ENCODE peak calls at places on chromosome X, in five cellular contexts. One of them, this sample, is unnamed.

GRCh38 chrX:68488657-68489056 is 10.2 kb upstream of the YIPF6 start:
- DNase-seq in lower lobe of right lung: no peak
- DNase-seq in IMR-90: no peak
- DNase-seq in adrenal gland: no peak
- DNase-seq in endodermal cell: no peak
- DNase-seq in this sample: no peak

GRCh38 chrX:153469811-153470410 is 465 bp downstream of the HAUS7 start:
- DNase-seq in adrenal gland: no peak
- DNase-seq in IMR-90: peak; percentile 8
- DNase-seq in lower lobe of right lung: no peak
- DNase-seq in endodermal cell: peak; percentile 73
- DNase-seq in this sample: peak; percentile 47

GRCh38 chrX:43958529-43958928 is 14.7 kb downstream of the NDP start:
- DNase-seq in endodermal cell: peak; percentile 63
- DNase-seq in lower lobe of right lung: no peak
- DNase-seq in IMR-90: peak; percentile 83
- DNase-seq in adrenal gland: peak; percentile 46
- DNase-seq in this sample: no peak

GRCh38 chrX:56882581-56882980 is 112.8 kb downstream of the SPIN3 start:
- DNase-seq in IMR-90: no peak
- DNase-seq in adrenal gland: no peak
- DNase-seq in lower lobe of right lung: no peak
- DNase-seq in endodermal cell: no peak
- DNase-seq in this sample: no peak

GRCh38 chrX:103533428-103534216 is 14.3 kb upstream of the RAB40A start:
- DNase-seq in IMR-90: peak; percentile 65
- DNase-seq in adrenal gland: peak; percentile 57
- DNase-seq in lower lobe of right lung: peak; percentile 65
- DNase-seq in endodermal cell: peak; percentile 94
- DNase-seq in this sample: peak; percentile 51

GRCh38 chrX:130111220-130111934 is 1.1 kb upstream of the ELF4 start:
- DNase-seq in IMR-90: no peak
- DNase-seq in lower lobe of right lung: no peak
- DNase-seq in adrenal gland: no peak
- DNase-seq in endodermal cell: no peak
- DNase-seq in this sample: no peak

GRCh38 chrX:99719140-99719539 is 690.9 kb downstream of the PCDH19 start:
- DNase-seq in lower lobe of right lung: no peak
- DNase-seq in IMR-90: no peak
- DNase-seq in adrenal gland: no peak
- DNase-seq in endodermal cell: peak; percentile 53
- DNase-seq in this sample: no peak

GRCh38 chrX:110032534-110033161 is 29.7 kb downstream of the TMEM164 start:
- DNase-seq in lower lobe of right lung: no peak
- DNase-seq in IMR-90: no peak
- DNase-seq in adrenal gland: no peak
- DNase-seq in endodermal cell: no peak
- DNase-seq in this sample: no peak

GRCh38 chrX:35726176-35726575 is 72.0 kb upstream of the MAGEB16 start:
- DNase-seq in adrenal gland: no peak
- DNase-seq in lower lobe of right lung: no peak
- DNase-seq in IMR-90: peak; percentile 3
- DNase-seq in endodermal cell: no peak
- DNase-seq in this sample: no peak

GRCh38 chrX:123083924-123084323 is 100.2 kb upstream of the GRIA3 start:
- DNase-seq in adrenal gland: no peak
- DNase-seq in lower lobe of right lung: no peak
- DNase-seq in IMR-90: no peak
- DNase-seq in endodermal cell: no peak
- DNase-seq in this sample: no peak

GRCh38 chrX:134774190-134775048 is 116.1 kb upstream of the PLAC1 start:
- DNase-seq in lower lobe of right lung: no peak
- DNase-seq in IMR-90: peak; percentile 11
- DNase-seq in endodermal cell: no peak
- DNase-seq in adrenal gland: no peak
- DNase-seq in this sample: no peak

GRCh38 chrX:17403231-17403691 is 28.3 kb downstream of the NHS start:
- DNase-seq in endodermal cell: no peak
- DNase-seq in lower lobe of right lung: no peak
- DNase-seq in IMR-90: no peak
- DNase-seq in adrenal gland: peak; percentile 20
- DNase-seq in this sample: no peak

GRCh38 chrX:67614414-67614813 is 70.6 kb downstream of the AR start:
- DNase-seq in IMR-90: peak; percentile 25
- DNase-seq in adrenal gland: no peak
- DNase-seq in endodermal cell: no peak
- DNase-seq in lower lobe of right lung: no peak
- DNase-seq in this sample: no peak

GRCh38 chrX:70445197-70445656 is 592 bp downstream of the DLG3 start:
- DNase-seq in adrenal gland: no peak
- DNase-seq in endodermal cell: no peak
- DNase-seq in IMR-90: no peak
- DNase-seq in lower lobe of right lung: no peak
- DNase-seq in this sample: no peak

GRCh38 chrX:10564484-10564883 is 55.9 kb downstream of the MID1 start:
- DNase-seq in lower lobe of right lung: no peak
- DNase-seq in adrenal gland: no peak
- DNase-seq in IMR-90: no peak
- DNase-seq in endodermal cell: no peak
- DNase-seq in this sample: no peak

GRCh38 chrX:130482871-130483270 is 81.1 kb downstream of the RBMX2 start:
- DNase-seq in endodermal cell: no peak
- DNase-seq in IMR-90: no peak
- DNase-seq in adrenal gland: no peak
- DNase-seq in lower lobe of right lung: no peak
- DNase-seq in this sample: no peak

GRCh38 chrX:110759785-110760184 is 35.8 kb downstream of the CHRDL1 start:
- DNase-seq in IMR-90: peak; percentile 58
- DNase-seq in endodermal cell: no peak
- DNase-seq in adrenal gland: no peak
- DNase-seq in lower lobe of right lung: no peak
- DNase-seq in this sample: no peak

GRCh38 chrX:109732319-109732779 is 708 bp downstream of the ACSL4 start:
- DNase-seq in adrenal gland: no peak
- DNase-seq in IMR-90: peak; percentile 59
- DNase-seq in lower lobe of right lung: no peak
- DNase-seq in endodermal cell: no peak
- DNase-seq in this sample: no peak

GRCh38 chrX:4240541-4241194 is 527.2 kb upstream of the PRKX start:
- DNase-seq in endodermal cell: no peak
- DNase-seq in adrenal gland: no peak
- DNase-seq in IMR-90: no peak
- DNase-seq in lower lobe of right lung: no peak
- DNase-seq in this sample: no peak

GRCh38 chrX:22818061-22818460 is 181.7 kb upstream of the DDX53 start:
- DNase-seq in adrenal gland: no peak
- DNase-seq in endodermal cell: no peak
- DNase-seq in lower lobe of right lung: no peak
- DNase-seq in IMR-90: no peak
- DNase-seq in this sample: no peak

GRCh38 chrX:147875866-147876596 is 35.7 kb upstream of the FMR1 start:
- DNase-seq in endodermal cell: no peak
- DNase-seq in IMR-90: no peak
- DNase-seq in lower lobe of right lung: no peak
- DNase-seq in adrenal gland: peak; percentile 18
- DNase-seq in this sample: no peak

GRCh38 chrX:55490121-55490520 is 473 bp upstream of the USP51 start:
- DNase-seq in lower lobe of right lung: no peak
- DNase-seq in IMR-90: no peak
- DNase-seq in endodermal cell: no peak
- DNase-seq in adrenal gland: no peak
- DNase-seq in this sample: no peak

GRCh38 chrX:55867254-55867653 is 149.7 kb downstream of the RRAGB start:
- DNase-seq in endodermal cell: no peak
- DNase-seq in adrenal gland: no peak
- DNase-seq in IMR-90: peak; percentile 2
- DNase-seq in lower lobe of right lung: no peak
- DNase-seq in this sample: no peak

GRCh38 chrX:78029663-78030062 is 60.2 kb upstream of the PGAM4 start:
- DNase-seq in lower lobe of right lung: no peak
- DNase-seq in endodermal cell: peak; percentile 58
- DNase-seq in adrenal gland: peak; percentile 17
- DNase-seq in IMR-90: peak; percentile 33
- DNase-seq in this sample: no peak

GRCh38 chrX:77527233-77528001 is 80.2 kb downstream of the FGF16 start:
- DNase-seq in endodermal cell: peak; percentile 64
- DNase-seq in adrenal gland: peak; percentile 47
- DNase-seq in lower lobe of right lung: no peak
- DNase-seq in IMR-90: no peak
- DNase-seq in this sample: no peak

GRCh38 chrX:16484338-16484737 is 165.6 kb upstream of the S100G start:
- DNase-seq in adrenal gland: peak; percentile 34
- DNase-seq in endodermal cell: no peak
- DNase-seq in IMR-90: peak; percentile 97
- DNase-seq in lower lobe of right lung: no peak
- DNase-seq in this sample: no peak

GRCh38 chrX:154775611-154776349 is 13.1 kb downstream of the DKC1 start:
- DNase-seq in lower lobe of right lung: no peak
- DNase-seq in adrenal gland: peak; percentile 25
- DNase-seq in endodermal cell: no peak
- DNase-seq in IMR-90: peak; percentile 45
- DNase-seq in this sample: no peak

GRCh38 chrX:52424658-52425057 is 55.8 kb downstream of the XAGE2 start:
- DNase-seq in adrenal gland: no peak
- DNase-seq in endodermal cell: no peak
- DNase-seq in lower lobe of right lung: no peak
- DNase-seq in IMR-90: peak; percentile 72
- DNase-seq in this sample: no peak

GRCh38 chrX:54012830-54013500 is 31.3 kb downstream of the PHF8 start:
- DNase-seq in adrenal gland: no peak
- DNase-seq in IMR-90: no peak
- DNase-seq in endodermal cell: no peak
- DNase-seq in lower lobe of right lung: no peak
- DNase-seq in this sample: no peak

GRCh38 chrX:2374086-2374485 is 126.7 kb downstream of the DHRSX start:
- DNase-seq in IMR-90: peak; percentile 33
- DNase-seq in endodermal cell: no peak
- DNase-seq in adrenal gland: no peak
- DNase-seq in lower lobe of right lung: no peak
- DNase-seq in this sample: no peak

GRCh38 chrX:19958530-19959486 is 32.1 kb downstream of the BCLAF3 start:
- DNase-seq in adrenal gland: no peak
- DNase-seq in lower lobe of right lung: no peak
- DNase-seq in IMR-90: peak; percentile 4
- DNase-seq in endodermal cell: no peak
- DNase-seq in this sample: no peak

DNA sequence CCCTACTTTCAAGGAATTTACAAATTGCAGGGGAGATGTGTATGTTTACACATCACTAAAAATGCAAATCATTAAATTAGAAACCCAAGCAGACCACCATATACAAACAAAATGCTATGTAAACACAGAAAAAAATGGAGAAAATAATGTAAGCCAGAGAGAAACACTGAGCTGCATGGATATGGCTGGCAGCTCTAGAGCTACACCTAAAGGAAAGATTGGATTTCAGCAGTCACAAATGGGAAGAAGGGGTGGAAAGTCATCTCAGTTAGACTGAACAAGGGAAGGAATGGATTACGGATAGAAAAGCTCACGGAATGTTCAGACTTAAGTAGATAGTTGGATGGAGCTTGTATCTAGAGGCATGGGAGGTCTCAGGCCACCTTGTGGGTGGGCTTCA is 186.3 kb downstream of the MOSPD2 start:
- DNase-seq in adrenal gland: no peak
- DNase-seq in IMR-90: no peak
- DNase-seq in lower lobe of right lung: no peak
- DNase-seq in endodermal cell: no peak
- DNase-seq in this sample: no peak
- TF ChIP-seq CTCF in adrenal gland: no peak
- TF ChIP-seq CTCF in IMR-90: peak; percentile 35
- TF ChIP-seq CTCF in lower lobe of right lung: no peak
- TF ChIP-seq CTCF in endodermal cell: peak; percentile 16
- TF ChIP-seq CTCF in this sample: no peak

DNA sequence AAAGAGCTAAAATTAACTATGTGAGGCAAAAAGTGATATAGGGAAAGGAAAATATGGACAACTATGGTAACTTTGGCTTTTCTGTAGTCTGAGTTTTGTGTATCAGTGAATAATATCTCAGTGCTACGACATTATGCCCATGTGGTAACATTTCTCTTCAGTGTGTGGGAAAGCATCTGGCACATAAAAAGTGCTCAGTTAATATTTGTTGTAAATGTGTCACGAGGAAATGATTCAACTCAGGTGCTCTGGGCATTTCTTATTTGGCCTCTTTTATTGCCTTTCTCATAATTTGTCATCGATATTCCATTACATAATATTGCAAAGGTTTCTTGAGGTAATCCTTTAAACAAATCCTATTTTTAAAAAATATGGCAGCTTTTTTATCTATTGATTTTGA is 17.6 kb downstream of the OFD1 start:
- DNase-seq in IMR-90: no peak
- DNase-seq in lower lobe of right lung: no peak
- DNase-seq in adrenal gland: no peak
- DNase-seq in endodermal cell: no peak
- DNase-seq in this sample: no peak
- H3K4me1 ChIP-seq in IMR-90: peaks cover 2% of the 10 kb centered on the region
- H3K4me1 ChIP-seq in lower lobe of right lung: no peaks in the 10 kb centered on the region
- H3K4me1 ChIP-seq in adrenal gland: no peaks in the 10 kb centered on the region
- H3K4me1 ChIP-seq in endodermal cell: peaks cover 3% of the 10 kb centered on the region
- H3K4me1 ChIP-seq in this sample: no peaks in the 10 kb centered on the region

GRCh38 chrX:8748855-8749254 is 16.9 kb upstream of the ANOS1 start:
- DNase-seq in adrenal gland: no peak
- DNase-seq in IMR-90: peak; percentile 43
- DNase-seq in endodermal cell: peak; percentile 60
- DNase-seq in lower lobe of right lung: no peak
- DNase-seq in this sample: no peak
- TF ChIP-seq CTCF in adrenal gland: peak; percentile 27
- TF ChIP-seq CTCF in IMR-90: peak; percentile 49
- TF ChIP-seq CTCF in endodermal cell: peak; percentile 82
- TF ChIP-seq CTCF in lower lobe of right lung: peak; percentile 44
- TF ChIP-seq CTCF in this sample: peak; percentile 68

GRCh38 chrX:50973199-50973598 is 62.7 kb downstream of the BMP15 start:
- DNase-seq in endodermal cell: no peak
- DNase-seq in IMR-90: no peak
- DNase-seq in lower lobe of right lung: no peak
- DNase-seq in adrenal gland: no peak
- DNase-seq in this sample: no peak

GRCh38 chrX:50971390-50971789 is 60.9 kb downstream of the BMP15 start:
- DNase-seq in endodermal cell: no peak
- DNase-seq in adrenal gland: no peak
- DNase-seq in lower lobe of right lung: no peak
- DNase-seq in IMR-90: no peak
- DNase-seq in this sample: no peak

GRCh38 chrX:50962156-50962555 is 51.6 kb downstream of the BMP15 start:
- DNase-seq in adrenal gland: no peak
- DNase-seq in lower lobe of right lung: no peak
- DNase-seq in IMR-90: no peak
- DNase-seq in endodermal cell: no peak
- DNase-seq in this sample: no peak

DNA sequence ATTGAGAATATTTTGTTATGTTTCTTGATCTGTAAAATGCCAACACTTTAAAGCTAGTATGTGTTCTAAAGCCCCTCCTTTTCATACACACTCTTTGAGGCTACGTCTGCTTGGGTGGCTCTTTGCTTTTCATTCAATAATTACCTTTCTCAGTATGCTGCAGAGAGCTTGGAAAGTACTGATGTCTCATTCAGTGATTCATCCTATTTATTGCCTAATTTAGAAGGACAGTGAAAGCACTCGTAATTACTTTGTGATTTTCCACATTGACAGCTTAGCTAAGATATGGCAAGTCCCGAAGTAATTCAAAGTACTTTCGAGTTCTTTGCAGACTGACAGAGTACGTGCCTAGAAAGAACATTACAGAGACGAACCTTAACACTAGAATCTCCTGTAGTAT is 57.2 kb downstream of the BMP15 start:
- DNase-seq in IMR-90: no peak
- DNase-seq in adrenal gland: no peak
- DNase-seq in lower lobe of right lung: no peak
- DNase-seq in endodermal cell: no peak
- DNase-seq in this sample: no peak
- H3K4me1 ChIP-seq in IMR-90: no peaks in the 10 kb centered on the region
- H3K4me1 ChIP-seq in adrenal gland: no peaks in the 10 kb centered on the region
- H3K4me1 ChIP-seq in lower lobe of right lung: no peaks in the 10 kb centered on the region
- H3K4me1 ChIP-seq in endodermal cell: no peaks in the 10 kb centered on the region
- H3K4me1 ChIP-seq in this sample: no peaks in the 10 kb centered on the region